ENCODE peak calls at places on chromosomes 12 and 14, in eight cellular contexts. B is ascending aorta; A is fibroblast of lung; U is amniotic stem cell; I is pulmonary artery endothelial cell; R is T follicular helper cell; D is stimulated activated CD4-positive, alpha-beta T cell treated with anti-CD3 and anti-CD28 coated beads, Interleukin-15, amount 100 ng/mL, for 1 hour; H is substantia nigra. X is an unnamed sample.

GRCh38 chr12:30753233-30753632 is 1.5 kb downstream of the CAPRIN2 start:
- DNase-seq in U (no peak), B (no peak), I (peak; percentile 3), H (no peak), R (no peak), A (peak; percentile 56), D (no peak), X (peak; percentile 49)

GRCh38 chr14:61466249-61466904 is 145.0 kb downstream of the PRKCH start:
- DNase-seq in R (no peak), D (no peak), U (peak; percentile 77), I (no peak), H (no peak), B (peak; percentile 79), A (peak; percentile 95), X (peak; percentile 50)

GRCh38 chr12:119230804-119231203 is 52.1 kb downstream of the HSPB8 start:
- DNase-seq in A (no peak), D (no peak), R (no peak), B (no peak), I (no peak), H (no peak), U (no peak), X (no peak)

GRCh38 chr12:31325524-31325875 is 450 bp downstream of the SINHCAF start:
- DNase-seq in D (no peak), B (peak; percentile 70), R (no peak), I (no peak), A (no peak), H (peak; percentile 25), U (no peak), X (no peak)

GRCh38 chr14:65574611-65575010 is 162.1 kb downstream of the FUT8 start:
- DNase-seq in A (no peak), R (no peak), I (no peak), H (no peak), B (no peak), D (no peak), U (no peak), X (no peak)

GRCh38 chr12:132438139-132438700 is 51.7 kb upstream of the FBRSL1 start:
- DNase-seq in D (no peak), A (no peak), U (no peak), H (no peak), I (no peak), R (no peak), B (no peak), X (no peak)

GRCh38 chr14:60508707-60509437 is at the start of gene SIX6:
- DNase-seq in R (no peak), H (no peak), D (no peak), A (peak; percentile 78), U (no peak), B (no peak), I (no peak), X (no peak)

GRCh38 chr12:31728289-31728916 is 418 bp downstream of the AMN1 start:
- DNase-seq in H (peak; percentile 48), I (no peak), A (no peak), U (no peak), D (no peak), B (no peak), R (no peak), X (peak; percentile 69)

GRCh38 chr12:105275997-105276760 is 40.2 kb upstream of the APPL2 start:
- DNase-seq in R (no peak), H (no peak), U (no peak), D (no peak), I (no peak), B (no peak), A (no peak), X (no peak)

GRCh38 chr14:101966742-101967141 is 2.4 kb downstream of the DYNC1H1 start:
- DNase-seq in I (no peak), D (no peak), U (no peak), H (no peak), B (no peak), A (no peak), R (no peak), X (no peak)

GRCh38 chr12:7609480-7609879 is 56.2 kb downstream of the APOBEC1 start:
- DNase-seq in A (no peak), B (no peak), I (no peak), H (no peak), R (no peak), D (no peak), U (no peak), X (peak; percentile 18)

GRCh38 chr12:103960567-103961227 is 5.0 kb upstream of the TDG start:
- DNase-seq in B (no peak), A (no peak), R (no peak), D (no peak), H (no peak), I (no peak), U (no peak), X (no peak)

GRCh38 chr14:35814371-35815005 is 5.4 kb upstream of the RALGAPA1 start:
- DNase-seq in D (peak; percentile 45), U (no peak), R (peak; percentile 72), B (no peak), A (peak; percentile 19), I (no peak), H (peak; percentile 50), X (no peak)

GRCh38 chr12:41026151-41026550 is 162.0 kb upstream of the PDZRN4 start:
- DNase-seq in U (no peak), H (no peak), A (no peak), I (no peak), R (no peak), B (no peak), D (no peak), X (no peak)

GRCh38 chr14:23608454-23608853 is 27.7 kb upstream of the DHRS2 start:
- DNase-seq in H (no peak), A (no peak), R (no peak), U (no peak), I (no peak), B (no peak), D (no peak), X (no peak)

GRCh38 chr14:30521899-30522736 is 36.8 kb upstream of the G2E3 start:
- DNase-seq in I (no peak), R (no peak), U (peak; percentile 12), A (peak; percentile 25), B (no peak), D (no peak), H (no peak), X (no peak)

GRCh38 chr14:105473677-105474477 is 744 bp upstream of the CRIP2 start:
- DNase-seq in D (peak; percentile 47), H (peak; percentile 52), B (peak; percentile 98), R (peak; percentile 75), U (peak; percentile 46), I (no peak), A (peak; percentile 88), X (peak; percentile 51)

GRCh38 chr12:13342971-13343370 is 146.4 kb downstream of the EMP1 start:
- DNase-seq in U (no peak), A (peak; percentile 59), B (no peak), R (no peak), D (no peak), H (no peak), I (no peak), X (no peak)

GRCh38 chr12:55707841-55708694 is at the start of gene ITGA7:
- DNase-seq in U (no peak), A (peak; percentile 54), R (peak; percentile 47), I (no peak), D (peak; percentile 61), B (peak; percentile 93), H (peak; percentile 57), X (no peak)

GRCh38 chr14:51431741-51432140 is 191.7 kb downstream of the TMX1 start:
- DNase-seq in B (no peak), H (no peak), I (no peak), R (no peak), A (no peak), D (no peak), U (no peak), X (no peak)

GRCh38 chr12:76790564-76791552 is 26.9 kb downstream of the ZDHHC17 start:
- DNase-seq in A (no peak), U (no peak), R (no peak), H (no peak), B (no peak), I (no peak), D (no peak), X (no peak)